ENCODE peak calls at places on chromosome 21, in eight cellular contexts. W is MCF 10A; Y is ACHN; P is naive thymus-derived CD8-positive, alpha-beta T cell; B is activated naive CD4-positive, alpha-beta T cell; Z is GM18507; T is HEK293T; Q is HFF-Myc. N is an unnamed sample.

GRCh38 chr21:39451332-39452206 is at the start of gene SH3BGR:
- DNase-seq in W (peak; percentile 3), Y (no peak), P (no peak), B (no peak), Z (no peak), T (no peak), Q (no peak), N (no peak)

GRCh38 chr21:14244911-14245310 is 29.0 kb downstream of the RBM11 start:
- DNase-seq in W (no peak), Y (no peak), P (no peak), B (no peak), Z (no peak), T (no peak), Q (no peak), N (no peak)

GRCh38 chr21:37642493-37642892 is 273.8 kb downstream of the KCNJ6 start:
- DNase-seq in W (peak; percentile 54), Y (no peak), P (no peak), B (no peak), Z (no peak), T (peak; percentile 36), Q (no peak), N (no peak)

GRCh38 chr21:40851749-40852148 is 4.8 kb upstream of the DSCAM start:
- DNase-seq in W (no peak), Y (no peak), P (no peak), B (no peak), Z (no peak), T (no peak), Q (no peak), N (no peak)

GRCh38 chr21:44521301-44521927 is 18.6 kb downstream of the KRTAP10-1 start:
- DNase-seq in W (no peak), Y (no peak), P (no peak), B (no peak), Z (no peak), T (no peak), Q (no peak), N (no peak)

GRCh38 chr21:28342229-28342810 is 650.4 kb downstream of the LTN1 start:
- DNase-seq in W (no peak), Y (no peak), P (no peak), B (no peak), Z (no peak), T (no peak), Q (no peak), N (no peak)

GRCh38 chr21:34766862-34767261 is 98.1 kb downstream of the CLIC6 start:
- DNase-seq in W (no peak), Y (no peak), P (no peak), B (no peak), Z (no peak), T (no peak), Q (no peak), N (no peak)

GRCh38 chr21:31425158-31425557 is 81.1 kb upstream of the TIAM1 start:
- DNase-seq in W (no peak), Y (no peak), P (no peak), B (no peak), Z (no peak), T (no peak), Q (no peak), N (no peak)

GRCh38 chr21:41768371-41769042 is 1.7 kb upstream of the RIPK4 start:
- DNase-seq in W (peak; percentile 72), Y (peak; percentile 67), P (no peak), B (peak; percentile 6), Z (no peak), T (no peak), Q (no peak), N (no peak)